ENCODE peak calls at places on chromosome 19, in four cellular contexts. H is osteoblast, N is endothelial cell of umbilical vein, U is PC-3. X is an unnamed sample.
A peak's percentile ranks its signal among the peaks of the same experiment; 100 is the strongest.

GRCh38 chr19:29757551-29757950 is 42.5 kb upstream of the C19orf12 start:
- DNase-seq in H (no peak), N (no peak), U (no peak), X (no peak)

GRCh38 chr19:7515091-7515470 is 822 bp upstream of the ZNF358 start:
- DNase-seq in H (no peak), N (no peak), U (no peak), X (no peak)

GRCh38 chr19:15911599-15912237 is 13.8 kb upstream of the CYP4F2 start:
- DNase-seq in H (no peak), N (no peak), U (no peak), X (no peak)

GRCh38 chr19:46659151-46660007 is 1.6 kb downstream of the DACT3 start:
- DNase-seq in H (peak; percentile 94), N (no peak), U (no peak), X (no peak)

GRCh38 chr19:49114630-49115363 is 627 bp downstream of the LIN7B start:
- DNase-seq in H (peak; percentile 94), N (peak; percentile 39), U (no peak), X (no peak)

GRCh38 chr19:55067869-55068268 is 4.9 kb upstream of the RDH13 start:
- DNase-seq in H (no peak), N (no peak), U (no peak), X (no peak)

GRCh38 chr19:16402076-16402475 is 69.7 kb downstream of the EPS15L1 start:
- DNase-seq in H (peak; percentile 39), N (no peak), U (no peak), X (no peak)

GRCh38 chr19:5978606-5979552 is 939 bp upstream of the RANBP3 start:
- DNase-seq in H (peak; percentile 37), N (no peak), U (no peak), X (no peak)

GRCh38 chr19:7224205-7224833 is 69.9 kb downstream of the INSR start:
- DNase-seq in H (peak; percentile 45), N (no peak), U (peak; percentile 16), X (no peak)

GRCh38 chr19:40542197-40542859 is 34.3 kb upstream of the SHKBP1 start:
- DNase-seq in H (peak; percentile 87), N (no peak), U (no peak), X (no peak)

GRCh38 chr19:48925240-48925843 is 8.2 kb upstream of the DHDH start:
- DNase-seq in H (peak; percentile 85), N (no peak), U (peak; percentile 67), X (peak; percentile 91)

GRCh38 chr19:6213266-6213595 is 66.5 kb downstream of the MLLT1 start:
- DNase-seq in H (peak; percentile 87), N (no peak), U (no peak), X (peak; percentile 32)

GRCh38 chr19:18361646-18362045 is 21.2 kb downstream of the PGPEP1 start:
- DNase-seq in H (no peak), N (no peak), U (no peak), X (no peak)

GRCh38 chr19:7246601-7247000 is 47.6 kb downstream of the INSR start:
- DNase-seq in H (no peak), N (no peak), U (no peak), X (no peak)

GRCh38 chr19:28291874-28292273 is 921.1 kb downstream of the UQCRFS1 start:
- DNase-seq in H (no peak), N (no peak), U (no peak), X (no peak)

GRCh38 chr19:6215701-6216235 is 64.0 kb downstream of the MLLT1 start:
- DNase-seq in H (peak; percentile 65), N (no peak), U (no peak), X (peak; percentile 45)

GRCh38 chr19:42068756-42069571 is 1.0 kb downstream of the GRIK5 start:
- DNase-seq in H (peak; percentile 72), N (no peak), U (no peak), X (no peak)

GRCh38 chr19:29875931-29876330 is 64.1 kb downstream of the CCNE1 start:
- DNase-seq in H (no peak), N (no peak), U (no peak), X (no peak)

GRCh38 chr19:6276447-6276846 is 3.3 kb downstream of the MLLT1 start:
- DNase-seq in H (peak; percentile 95), N (peak; percentile 58), U (no peak), X (no peak)

GRCh38 chr19:33424181-33424580 is 50.7 kb downstream of the CEBPG start:
- DNase-seq in H (no peak), N (no peak), U (no peak), X (no peak)

GRCh38 chr19:54633401-54633800 is 3.1 kb downstream of the LILRB1 start:
- DNase-seq in H (no peak), N (no peak), U (no peak), X (no peak)

GRCh38 chr19:20879501-20879900 is 43.5 kb upstream of the ZNF85 start:
- DNase-seq in H (no peak), N (no peak), U (no peak), X (no peak)

GRCh38 chr19:48713041-48713863 is 6.3 kb downstream of the MAMSTR start:
- DNase-seq in H (peak; percentile 94), N (no peak), U (no peak), X (no peak)

GRCh38 chr19:7597689-7598088 is 2.0 kb downstream of the CAMSAP3 start:
- DNase-seq in H (peak; percentile 80), N (no peak), U (peak; percentile 58), X (no peak)

GRCh38 chr19:21699197-21699596 is 68.2 kb downstream of the ZNF100 start:
- DNase-seq in H (no peak), N (no peak), U (no peak), X (no peak)

GRCh38 chr19:1836458-1837221 is 11.6 kb downstream of the REXO1 start:
- DNase-seq in H (no peak), N (no peak), U (no peak), X (no peak)

GRCh38 chr19:8147579-8147978 is 1.8 kb downstream of the FBN3 start:
- DNase-seq in H (peak; percentile 55), N (no peak), U (no peak), X (no peak)

GRCh38 chr19:55358943-55359908 is 3.8 kb downstream of the GARIN5B start:
- DNase-seq in H (no peak), N (no peak), U (no peak), X (peak; percentile 58)

GRCh38 chr19:42199440-42200115 is 17.9 kb downstream of the DEDD2 start:
- DNase-seq in H (peak; percentile 69), N (no peak), U (no peak), X (peak; percentile 84)

GRCh38 chr19:5805465-5806132 is 732 bp downstream of the NRTN start:
- DNase-seq in H (peak; percentile 97), N (peak; percentile 34), U (peak; percentile 82), X (no peak)

GRCh38 chr19:39411832-39412099 is 703 bp upstream of the PLEKHG2 start:
- DNase-seq in H (peak; percentile 96), N (peak; percentile 93), U (peak; percentile 86), X (no peak)

GRCh38 chr19:33905937-33906577 is 109.4 kb downstream of the KCTD15 start:
- DNase-seq in H (peak; percentile 76), N (peak; percentile 22), U (peak; percentile 57), X (no peak)

GRCh38 chr19:2381151-2381822 is 21.2 kb downstream of the TMPRSS9 start:
- DNase-seq in H (peak; percentile 79), N (no peak), U (no peak), X (no peak)

GRCh38 chr19:39943586-39943985 is 9.2 kb upstream of the FCGBP start:
- DNase-seq in H (no peak), N (no peak), U (no peak), X (no peak)

GRCh38 chr19:14786421-14786851 is 8.1 kb upstream of the ADGRE2 start:
- DNase-seq in H (peak; percentile 74), N (no peak), U (peak; percentile 42), X (no peak)

GRCh38 chr19:55336101-55336500 is 3.6 kb upstream of the KMT5C start:
- DNase-seq in H (peak; percentile 13), N (no peak), U (peak; percentile 43), X (peak; percentile 82)

GRCh38 chr19:18908917-18909619 is 10.1 kb downstream of the COPE start:
- DNase-seq in H (no peak), N (no peak), U (no peak), X (no peak)

GRCh38 chr19:23384166-23384565 is 11.1 kb downstream of the ZNF91 start:
- DNase-seq in H (no peak), N (no peak), U (no peak), X (no peak)
- H3K9me3 ChIP-seq in H (peaks cover 3% of the 10 kb centered on the region), N (peaks cover 9% of the 10 kb centered on the region), U (peaks cover 60% of the 10 kb centered on the region), X (peaks cover 46% of the 10 kb centered on the region)

GRCh38 chr19:741506-742131 is 9.3 kb upstream of the MISP start:
- DNase-seq in H (no peak), N (no peak), U (peak; percentile 18), X (no peak)
- TF ChIP-seq CTCF in H (no peak), N (no peak), U (peak; percentile 36), X (no peak)

GRCh38 chr19:37009871-37010270 is 68.4 kb upstream of the ZNF420 start:
- DNase-seq in H (no peak), N (no peak), U (no peak), X (no peak)
- H3K9me3 ChIP-seq in H (no peaks in the 10 kb centered on the region), N (peaks cover 6% of the 10 kb centered on the region), U (no peaks in the 10 kb centered on the region), X (peaks cover 18% of the 10 kb centered on the region)

GRCh38 chr19:51926784-51927741 is at the start of gene ZNF613:
- DNase-seq in H (peak; percentile 89), N (peak; percentile 94), U (peak; percentile 94), X (peak; percentile 81)
- TF ChIP-seq CTCF in H (peak; percentile 27), N (no peak), U (peak; percentile 53), X (peak; percentile 33)

DNA sequence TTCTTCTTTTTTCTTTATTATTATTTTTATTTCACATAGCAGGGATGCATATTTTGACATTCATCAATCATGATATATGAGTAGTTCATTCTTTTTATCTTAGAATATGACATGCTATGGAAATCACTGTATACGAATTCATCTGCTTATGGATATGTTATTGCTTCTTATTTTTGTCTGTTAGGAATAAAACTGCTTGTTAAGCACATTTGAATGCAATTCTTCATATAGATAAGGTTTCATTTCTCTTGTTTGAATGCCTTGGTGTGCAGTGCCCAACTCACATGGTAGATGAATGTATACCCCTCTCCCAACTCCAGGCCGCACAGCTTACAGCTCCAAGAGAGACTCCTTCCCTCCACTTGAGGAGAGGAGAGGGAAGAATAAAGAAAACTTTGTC is 11.3 kb downstream of the ZNF776 start:
- DNase-seq in H (no peak), N (no peak), U (no peak), X (no peak)
- H3K9me3 ChIP-seq in H (peaks cover 25% of the 10 kb centered on the region), N (peaks cover 15% of the 10 kb centered on the region), U (peaks cover 6% of the 10 kb centered on the region), X (peaks cover 13% of the 10 kb centered on the region)

GRCh38 chr19:10566658-10567410 is 1.0 kb upstream of the KRI1 start:
- DNase-seq in H (no peak), N (no peak), U (no peak), X (no peak)

GRCh38 chr19:10562609-10563008 is 3.2 kb downstream of the KRI1 start:
- DNase-seq in H (peak; percentile 54), N (no peak), U (no peak), X (no peak)

GRCh38 chr19:10565567-10566407 is at the start of gene KRI1:
- DNase-seq in H (peak; percentile 100), N (peak; percentile 98), U (peak; percentile 99), X (peak; percentile 98)

GRCh38 chr19:10566408-10566657 is 523 bp upstream of the KRI1 start:
- DNase-seq in H (no peak), N (no peak), U (no peak), X (no peak)

GRCh38 chr19:10565028-10565566 is 713 bp downstream of the KRI1 start:
- DNase-seq in H (peak; percentile 98), N (peak; percentile 26), U (peak; percentile 35), X (no peak)
- TF ChIP-seq CTCF in H (peak; percentile 38), N (no peak), U (peak; percentile 56), X (peak; percentile 57)

GRCh38 chr19:43847884-43848283 is 20.8 kb downstream of the ZNF283 start:
- DNase-seq in H (no peak), N (no peak), U (no peak), X (no peak)
- H3K9me3 ChIP-seq in H (peaks cover 46% of the 10 kb centered on the region), N (peaks cover 26% of the 10 kb centered on the region), U (peaks cover 58% of the 10 kb centered on the region), X (peaks cover 39% of the 10 kb centered on the region)

GRCh38 chr19:4063369-4064072 is 3.2 kb downstream of the ZBTB7A start:
- DNase-seq in H (peak; percentile 92), N (peak; percentile 22), U (no peak), X (no peak)
- TF ChIP-seq CTCF in H (no peak), N (no peak), U (peak; percentile 34), X (no peak)

X was measured in RWPE2.